ENCODE peak calls at places on chromosomes 4 and X, in four cellular contexts. Y is upper lobe of right lung, C is Calu3, I is cardiac muscle cell. Q is an unnamed sample.

GRCh38 chr4:119243868-119244267 is 31.4 kb downstream of the USP53 start:
- DNase-seq in Y (no peak), C (no peak), I (no peak), Q (no peak)

GRCh38 chr4:48944252-48944651 is 37.7 kb upstream of the OCIAD2 start:
- DNase-seq in Y (no peak), C (peak), I (peak), Q (no peak)

GRCh38 chr4:151541438-151542071 is 132.6 kb downstream of the FHIP1A start:
- DNase-seq in Y (no peak), C (no peak), I (peak), Q (no peak)

GRCh38 chr4:6582889-6583504 is 8.0 kb downstream of the MAN2B2 start:
- DNase-seq in Y (no peak), C (no peak), I (peak), Q (no peak)

GRCh38 chr4:77110707-77111106 is 34.9 kb upstream of the CCNI start:
- DNase-seq in Y (no peak), C (no peak), I (no peak), Q (no peak)

GRCh38 chrX:65783746-65784145 is 116.3 kb downstream of the MSN start:
- DNase-seq in Y (no peak), C (no peak), I (no peak), Q (no peak)

GRCh38 chr4:156495109-156495508 is 476.5 kb downstream of the PDGFC start:
- DNase-seq in Y (no peak), C (no peak), I (no peak), Q (no peak)

GRCh38 chr4:126306152-126306869 is 991.6 kb downstream of the FAT4 start:
- DNase-seq in Y (no peak), C (no peak), I (peak), Q (no peak)

GRCh38 chr4:113450681-113451080 is 310.9 kb downstream of the CAMK2D start:
- DNase-seq in Y (no peak), C (no peak), I (no peak), Q (no peak)

GRCh38 chr4:176924238-176924637 is 131.5 kb upstream of the VEGFC start:
- DNase-seq in Y (no peak), C (no peak), I (no peak), Q (no peak)

GRCh38 chr4:27154706-27155105 is 294.1 kb downstream of the STIM2 start:
- DNase-seq in Y (no peak), C (no peak), I (peak), Q (no peak)

GRCh38 chrX:154654372-154654771 is 993 bp upstream of the CTAG2 start:
- DNase-seq in Y (no peak), C (no peak), I (no peak), Q (peak)

GRCh38 chrX:118181030-118181429 is 64.4 kb upstream of the KLHL13 start:
- DNase-seq in Y (no peak), C (no peak), I (peak), Q (no peak)

GRCh38 chr4:101393256-101393655 is 45.9 kb upstream of the PPP3CA start:
- DNase-seq in Y (no peak), C (peak), I (no peak), Q (no peak)

GRCh38 chr4:25787891-25788331 is 74.9 kb downstream of the SEL1L3 start:
- DNase-seq in Y (peak), C (peak), I (peak), Q (no peak)

GRCh38 chr4:33924801-33925200 is 2319.5 kb downstream of the ARAP2 start:
- DNase-seq in Y (no peak), C (no peak), I (no peak), Q (no peak)

GRCh38 chrX:101164766-101165590 is 54.6 kb upstream of the DRP2 start:
- DNase-seq in Y (no peak), C (no peak), I (peak), Q (no peak)

GRCh38 chr4:118974758-118975157 is 86.1 kb downstream of the SYNPO2 start:
- DNase-seq in Y (no peak), C (no peak), I (peak), Q (no peak)

GRCh38 chr4:61320154-61320553 is 120.0 kb downstream of the ADGRL3 start:
- DNase-seq in Y (no peak), C (no peak), I (no peak), Q (no peak)

GRCh38 chrX:122567911-122568310 is 616.2 kb upstream of the GRIA3 start:
- DNase-seq in Y (no peak), C (no peak), I (no peak), Q (no peak)

GRCh38 chr4:186927624-186928023 is 204.0 kb upstream of the FAT1 start:
- DNase-seq in Y (no peak), C (no peak), I (no peak), Q (no peak)

GRCh38 chr4:152981278-152981677 is 45.2 kb downstream of the FHDC1 start:
- DNase-seq in Y (no peak), C (no peak), I (no peak), Q (no peak)

Q was measured in posterior vena cava.